ENCODE peak calls at places on chromosomes 6 and 20, in eight cellular contexts. Q, Y, Z, E, I, M, A and F are unnamed samples.

GRCh38 chr20:1997483-1998192 is 3.8 kb upstream of the PDYN start:
- DNase-seq in I (no peak), Y (no peak), M (no peak), E (no peak), A (no peak), Q (no peak), Z (no peak), F (no peak)

GRCh38 chr20:47328841-47329448 is 27.6 kb downstream of the ZMYND8 start:
- DNase-seq in Z (no peak), M (no peak), A (no peak), I (no peak), Q (no peak), Y (no peak), E (no peak), F (no peak)

GRCh38 chr20:45937765-45938164 is 3.3 kb downstream of the PCIF1 start:
- DNase-seq in A (no peak), Y (no peak), E (no peak), I (no peak), Q (no peak), Z (no peak), M (no peak), F (no peak)

GRCh38 chr20:12700701-12701100 is 308.1 kb upstream of the SPTLC3 start:
- DNase-seq in M (no peak), E (no peak), Y (no peak), Z (no peak), I (no peak), Q (no peak), A (no peak), F (no peak)

GRCh38 chr20:59743767-59744485 is 139.6 kb downstream of the PHACTR3 start:
- DNase-seq in E (no peak), Z (no peak), Y (peak; percentile 39), Q (no peak), M (no peak), I (no peak), A (no peak), F (no peak)

GRCh38 chr20:33883164-33883563 is 72.0 kb downstream of the CHMP4B start:
- DNase-seq in Y (no peak), Z (no peak), E (no peak), I (no peak), Q (no peak), M (no peak), A (no peak), F (no peak)

GRCh38 chr6:170139531-170139930 is 151.3 kb downstream of the DLL1 start:
- DNase-seq in Z (no peak), E (no peak), Q (no peak), A (no peak), Y (no peak), M (peak; percentile 4), I (no peak), F (no peak)

GRCh38 chr6:105357147-105357546 is 45.7 kb downstream of the PREP start:
- DNase-seq in E (no peak), M (no peak), Y (no peak), A (no peak), Z (peak; percentile 14), Q (no peak), I (peak; percentile 16), F (no peak)

GRCh38 chr6:115610646-115611045 is 450.0 kb downstream of the FRK start:
- DNase-seq in Q (no peak), E (no peak), Y (no peak), I (no peak), A (no peak), Z (no peak), M (no peak), F (no peak)

GRCh38 chr6:106056060-106056737 is 29.9 kb upstream of the PRDM1 start:
- DNase-seq in A (no peak), I (no peak), Y (no peak), E (no peak), Z (no peak), M (no peak), Q (no peak), F (no peak)

GRCh38 chr6:137602311-137602710 is 108.1 kb upstream of the OLIG3 start:
- DNase-seq in M (no peak), I (no peak), A (no peak), Q (no peak), E (no peak), Y (no peak), Z (no peak), F (no peak)

GRCh38 chr20:38337561-38338140 is 8.6 kb upstream of the LBP start:
- DNase-seq in Y (peak; percentile 87), Z (peak; percentile 31), A (no peak), E (no peak), I (no peak), M (no peak), Q (no peak), F (peak; percentile 72)

GRCh38 chr6:163383912-163384311 is 30.6 kb upstream of the QKI start:
- DNase-seq in M (no peak), Z (peak; percentile 19), Y (no peak), A (no peak), E (no peak), I (no peak), Q (no peak), F (no peak)

GRCh38 chr20:43058077-43058476 is 131.6 kb downstream of the PTPRT start:
- DNase-seq in Z (no peak), Q (no peak), A (no peak), Y (no peak), M (no peak), I (no peak), E (no peak), F (no peak)

GRCh38 chr6:142856857-142857608 is 87.9 kb downstream of the HIVEP2 start:
- DNase-seq in Q (no peak), A (no peak), E (no peak), M (no peak), Z (no peak), Y (no peak), I (no peak), F (no peak)

GRCh38 chr6:24761193-24761835 is 13.4 kb upstream of the GMNN start:
- DNase-seq in M (no peak), I (no peak), Y (peak; percentile 48), Q (no peak), Z (peak; percentile 21), E (no peak), A (no peak), F (no peak)

GRCh38 chr20:555933-556332 is 12.3 kb upstream of the CSNK2A1 start:
- DNase-seq in Y (no peak), Z (no peak), E (no peak), M (no peak), Q (no peak), I (peak; percentile 11), A (no peak), F (peak; percentile 81)

GRCh38 chr6:114158838-114159694 is 183.8 kb downstream of the HS3ST5 start:
- DNase-seq in Z (no peak), Q (no peak), M (no peak), Y (no peak), I (no peak), E (no peak), A (no peak), F (peak; percentile 54)

GRCh38 chr20:41534170-41534569 is 84.0 kb downstream of the CHD6 start:
- DNase-seq in Z (no peak), Y (no peak), E (no peak), I (no peak), M (no peak), A (no peak), Q (no peak), F (peak; percentile 16)

GRCh38 chr20:9035129-9035528 is 33.8 kb upstream of the PLCB4 start:
- DNase-seq in I (no peak), Z (peak; percentile 91), Y (peak; percentile 19), A (peak; percentile 65), Q (no peak), M (peak; percentile 41), E (no peak), F (no peak)

GRCh38 chr6:138682722-138683521 is 90.6 kb upstream of the CCDC28A start:
- DNase-seq in E (no peak), Z (peak; percentile 94), Q (no peak), A (no peak), I (no peak), M (no peak), Y (peak; percentile 46), F (no peak)

GRCh38 chr20:53517146-53517545 is 76.5 kb downstream of the ZNF217 start:
- DNase-seq in E (no peak), Y (peak; percentile 23), I (no peak), Q (peak; percentile 7), A (no peak), Z (no peak), M (no peak), F (peak; percentile 38)

GRCh38 chr6:109939654-109940053 is 38.5 kb upstream of the GPR6 start:
- DNase-seq in M (no peak), E (no peak), Z (no peak), A (no peak), Q (no peak), Y (no peak), I (no peak), F (peak; percentile 9)

GRCh38 chr6:40393641-40394040 is 193.5 kb downstream of the LRFN2 start:
- DNase-seq in Q (no peak), A (no peak), M (no peak), Z (no peak), E (no peak), Y (no peak), I (no peak), F (no peak)

GRCh38 chr6:101281266-101281665 is 112.2 kb upstream of the GRIK2 start:
- DNase-seq in Q (no peak), I (no peak), A (no peak), Z (no peak), Y (no peak), E (no peak), M (no peak), F (no peak)

GRCh38 chr20:56722042-56722441 is 92.9 kb downstream of the TFAP2C start:
- DNase-seq in M (peak; percentile 54), Q (no peak), Y (no peak), A (no peak), Z (no peak), E (no peak), I (no peak), F (no peak)

GRCh38 chr6:6681443-6681842 is 92.9 kb downstream of the LY86 start:
- DNase-seq in E (no peak), A (no peak), M (no peak), I (no peak), Q (no peak), Y (no peak), Z (no peak), F (no peak)

GRCh38 chr6:133426038-133426437 is 184.9 kb downstream of the EYA4 start:
- DNase-seq in Q (no peak), M (no peak), A (no peak), Z (no peak), I (no peak), Y (no peak), E (no peak), F (no peak)

GRCh38 chr6:161138545-161139303 is 135.1 kb downstream of the AGPAT4 start:
- DNase-seq in I (no peak), Y (no peak), Q (no peak), Z (no peak), E (no peak), M (no peak), A (no peak), F (no peak)

GRCh38 chr20:43583982-43584432 is 6.7 kb upstream of the IFT52 start:
- DNase-seq in M (peak; percentile 88), Y (peak; percentile 62), E (no peak), Q (no peak), A (peak; percentile 74), Z (peak; percentile 99), I (no peak), F (peak; percentile 95)

GRCh38 chr6:158018851-158019361 is 37.2 kb downstream of the SYNJ2 start:
- DNase-seq in I (no peak), Z (peak; percentile 95), M (no peak), A (peak; percentile 55), E (no peak), Q (no peak), Y (no peak), F (no peak)